ENCODE peak calls at places on chromosomes 13 and 19, in seven cellular contexts. V is esophagus squamous epithelium; F is GM19239; P is naive thymus-derived CD8-positive, alpha-beta T cell; A is left colon; G is cerebellar cortex; W is adrenal gland. K is an unnamed sample.
A peak's percentile ranks its signal among the peaks of the same experiment; 100 is the strongest.

GRCh38 chr13:78131811-78132210 is 213.2 kb upstream of the EDNRB start:
- DNase-seq in G (no peak), W (no peak), V (no peak), F (no peak), A (no peak), P (no peak), K (no peak)

GRCh38 chr13:97222934-97223710 is 989 bp downstream of the MBNL2 start:
- DNase-seq in A (no peak), V (no peak), F (no peak), P (no peak), G (peak; percentile 41), W (no peak), K (no peak)

GRCh38 chr19:35996777-35997176 is 1.8 kb downstream of the SDHAF1 start:
- DNase-seq in V (no peak), W (no peak), P (no peak), G (no peak), A (no peak), F (no peak), K (no peak)

GRCh38 chr13:111269508-111269907 is 50.9 kb upstream of the TEX29 start:
- DNase-seq in A (no peak), P (no peak), F (no peak), G (peak; percentile 37), V (no peak), W (no peak), K (no peak)

GRCh38 chr13:100434010-100434763 is 154.4 kb downstream of the GGACT start:
- DNase-seq in A (no peak), G (no peak), W (no peak), F (no peak), P (no peak), V (no peak), K (no peak)

GRCh38 chr13:36763322-36763721 is 55.7 kb upstream of the RFXAP start:
- DNase-seq in W (no peak), V (no peak), A (no peak), G (no peak), F (no peak), P (no peak), K (no peak)

GRCh38 chr19:43572172-43572588 is 3.1 kb downstream of the XRCC1 start:
- DNase-seq in F (no peak), G (no peak), V (no peak), A (no peak), W (no peak), P (no peak), K (no peak)

GRCh38 chr13:98986226-98986846 is 8.5 kb upstream of the DOCK9 start:
- DNase-seq in F (no peak), V (no peak), P (no peak), G (no peak), W (no peak), A (no peak), K (no peak)

GRCh38 chr13:45306966-45307365 is 34.0 kb downstream of the TPT1 start:
- DNase-seq in W (no peak), P (no peak), A (no peak), V (no peak), F (no peak), G (no peak), K (no peak)

GRCh38 chr19:46461537-46461936 is 9.8 kb downstream of the PNMA8A start:
- DNase-seq in F (no peak), W (no peak), P (no peak), A (no peak), V (no peak), G (no peak), K (no peak)

GRCh38 chr13:27678306-27679040 is 56.8 kb downstream of the POLR1D start:
- DNase-seq in P (no peak), G (no peak), F (no peak), W (no peak), A (peak; percentile 9), V (no peak), K (no peak)

GRCh38 chr19:919157-920050 is 2.3 kb downstream of the KISS1R start:
- DNase-seq in G (no peak), V (no peak), P (no peak), A (peak; percentile 60), F (no peak), W (no peak), K (no peak)